ENCODE peak calls at places on chromosomes 2 and 18, in seven cellular contexts. Q is astrocyte of the spinal cord; K is NCI-H1105 treated with DMSO at 0.1 percent for 48 hours; V is effector memory CD4-positive, alpha-beta T cell; R is foreskin fibroblast; I is NCI-H2081; M is EL. W is an unnamed sample.

GRCh38 chr2:43467889-43468288 is 127.9 kb downstream of the THADA start:
- DNase-seq in V (no peak), I (no peak), Q (peak; percentile 48), M (peak; percentile 72), K (no peak), R (peak; percentile 78), W (no peak)

GRCh38 chr2:172813314-172813888 is 77.8 kb downstream of the RAPGEF4 start:
- DNase-seq in V (no peak), I (peak; percentile 20), K (peak; percentile 4), M (peak; percentile 29), Q (peak; percentile 29), R (peak; percentile 54), W (no peak)

GRCh38 chr2:230601510-230601909 is 111.1 kb upstream of the CAB39 start:
- DNase-seq in K (no peak), Q (no peak), V (no peak), R (no peak), M (no peak), I (no peak), W (no peak)

GRCh38 chr2:6352906-6353515 is 512.7 kb downstream of the CMPK2 start:
- DNase-seq in I (peak; percentile 37), Q (peak; percentile 55), R (peak; percentile 76), V (no peak), K (no peak), M (peak; percentile 10), W (no peak)

GRCh38 chr18:13369756-13370510 is 151.4 kb downstream of the LDLRAD4 start:
- DNase-seq in K (no peak), R (no peak), M (no peak), I (no peak), Q (peak; percentile 49), V (no peak), W (no peak)

GRCh38 chr2:25077792-25078170 is 35.9 kb downstream of the EFR3B start:
- DNase-seq in M (no peak), R (no peak), K (no peak), V (no peak), Q (no peak), I (no peak), W (no peak)

GRCh38 chr2:75094405-75094804 is 104.9 kb downstream of the TACR1 start:
- DNase-seq in V (no peak), Q (no peak), R (no peak), I (no peak), K (no peak), M (no peak), W (no peak)

GRCh38 chr18:10892801-10893595 is 256.4 kb downstream of the PIEZO2 start:
- DNase-seq in V (no peak), K (no peak), Q (no peak), R (peak; percentile 15), I (no peak), M (peak; percentile 9), W (no peak)

GRCh38 chr2:55875434-55876135 is 48.0 kb downstream of the EFEMP1 start:
- DNase-seq in I (no peak), M (peak; percentile 52), Q (peak; percentile 55), V (no peak), R (peak; percentile 44), K (no peak), W (no peak)

GRCh38 chr2:193929131-193929530 is 1727.9 kb upstream of the SLC39A10 start:
- DNase-seq in M (no peak), I (no peak), V (no peak), Q (no peak), R (no peak), K (no peak), W (no peak)

GRCh38 chr2:236636714-236637485 is 67.3 kb downstream of the ACKR3 start:
- DNase-seq in K (no peak), V (no peak), M (no peak), R (no peak), Q (no peak), I (no peak), W (no peak)

GRCh38 chr2:79162132-79162531 is 2.6 kb upstream of the REG3A start:
- DNase-seq in Q (no peak), K (no peak), I (no peak), M (no peak), V (no peak), R (no peak), W (no peak)

GRCh38 chr18:36850527-36851201 is 21.7 kb downstream of the KIAA1328 start:
- DNase-seq in R (peak; percentile 93), I (no peak), V (no peak), M (peak; percentile 94), K (no peak), Q (peak; percentile 85), W (no peak)

GRCh38 chr2:64137996-64138395 is 6.2 kb downstream of the PELI1 start:
- DNase-seq in K (no peak), Q (no peak), R (no peak), M (no peak), I (no peak), V (no peak), W (no peak)

GRCh38 chr2:118697771-118698170 is 149.7 kb downstream of the EN1 start:
- DNase-seq in Q (peak; percentile 48), V (no peak), M (peak; percentile 28), I (no peak), R (no peak), K (no peak), W (no peak)

GRCh38 chr2:27370816-27371620 is 602 bp downstream of the SNX17 start:
- DNase-seq in V (no peak), K (no peak), I (peak; percentile 60), R (peak; percentile 50), Q (peak; percentile 34), M (peak; percentile 56), W (no peak)

GRCh38 chr2:88190808-88191721 is 20.9 kb downstream of the THNSL2 start:
- DNase-seq in M (peak; percentile 18), K (peak; percentile 53), V (no peak), I (peak; percentile 55), Q (peak; percentile 24), R (peak; percentile 37), W (no peak)

GRCh38 chr2:226888378-226888915 is 52.6 kb downstream of the RHBDD1 start:
- DNase-seq in I (no peak), R (no peak), Q (no peak), V (no peak), K (no peak), M (no peak), W (no peak)

GRCh38 chr18:24018299-24018910 is 3.9 kb downstream of the TTC39C start:
- DNase-seq in M (no peak), V (no peak), I (no peak), R (no peak), K (no peak), Q (no peak), W (no peak)

GRCh38 chr2:196170202-196170680 is 1.1 kb downstream of the STK17B start:
- DNase-seq in Q (peak; percentile 79), V (no peak), I (peak; percentile 45), M (peak; percentile 60), K (peak; percentile 50), R (peak; percentile 46), W (peak; percentile 59)

GRCh38 chr2:47223980-47224379 is 68.9 kb upstream of the STPG4 start:
- DNase-seq in Q (peak; percentile 47), M (peak; percentile 71), R (peak; percentile 48), I (no peak), V (no peak), K (no peak), W (no peak)

GRCh38 chr2:146523218-146523617 is 1321.6 kb upstream of the ACVR2A start:
- DNase-seq in V (no peak), R (peak; percentile 5), M (peak; percentile 2), Q (peak; percentile 6), K (peak; percentile 48), I (peak; percentile 26), W (no peak)

GRCh38 chr2:221390846-221391245 is 181.3 kb downstream of the EPHA4 start:
- DNase-seq in M (no peak), Q (no peak), I (no peak), R (no peak), K (no peak), V (no peak), W (no peak)

GRCh38 chr18:48059363-48060109 is 129.1 kb upstream of the SMAD2 start:
- DNase-seq in M (no peak), V (no peak), I (no peak), Q (no peak), K (no peak), R (no peak), W (no peak)

W was measured in activated T-helper 1 cell treated with anti-CD3 and anti-CD28 coated beads, Interleukin-12 subunit alpha, Interleukin-12 subunit beta, Interleukin-2, Interleukin-4 antibody, amounts not matched to agents 30 ng/mL and 10 ng/mL and 1 ng/mL, durations not matched to agents 14 hours and 24 hours and 36 hours.